ENCODE peak calls at places on chromosomes 13 and 19, in eight cellular contexts. X is Panc1, R is upper lobe of left lung, Q is GM12878, O is HCT116, C is K562, T is HepG2, A is GM23338. H is an unnamed sample.

GRCh38 chr13:59531571-59532091 is 632.1 kb downstream of the DIAPH3 start:
- ATAC-seq in X (no peak), C (peak), T (peak), O (no peak), Q (no peak), R (peak), A (peak), H (peak)

GRCh38 chr13:113794764-113795173 is 35.7 kb downstream of the TMEM255B start:
- ATAC-seq in A (no peak), T (no peak), R (no peak), X (no peak), Q (no peak), C (no peak), O (no peak), H (no peak)

GRCh38 chr13:52832268-52832667 is 16.2 kb downstream of the PCDH8 start:
- ATAC-seq in O (no peak), C (no peak), X (no peak), Q (no peak), A (peak), R (no peak), T (no peak), H (no peak)

GRCh38 chr19:34225659-34226015 is 28.7 kb upstream of the GARRE1 start:
- ATAC-seq in A (no peak), X (peak), R (no peak), C (no peak), Q (no peak), O (no peak), T (no peak), H (no peak)

GRCh38 chr19:38850231-38850975 is 617 bp upstream of the HNRNPL start:
- ATAC-seq in X (peak), O (peak), A (peak), C (peak), R (peak), T (peak), Q (peak), H (peak)

GRCh38 chr13:39909634-39910033 is 254.2 kb downstream of the COG6 start:
- ATAC-seq in R (no peak), X (no peak), C (no peak), A (no peak), O (no peak), T (no peak), Q (no peak), H (no peak)

GRCh38 chr13:41383400-41383799 is 72.3 kb downstream of the NAA16 start:
- ATAC-seq in R (peak), Q (no peak), T (no peak), O (no peak), A (no peak), X (no peak), C (no peak), H (no peak)

GRCh38 chr19:295687-296370 is 4.6 kb upstream of the PLPP2 start:
- ATAC-seq in R (no peak), X (no peak), Q (no peak), O (no peak), C (no peak), T (peak), A (peak), H (peak)

GRCh38 chr13:59846845-59847620 is 316.7 kb downstream of the DIAPH3 start:
- ATAC-seq in C (no peak), X (no peak), T (no peak), R (no peak), A (peak), O (no peak), Q (no peak), H (no peak)

GRCh38 chr19:5292843-5293606 is 47.6 kb downstream of the PTPRS start:
- ATAC-seq in C (peak), X (peak), T (peak), Q (peak), O (peak), R (peak), A (peak), H (peak)

GRCh38 chr13:22086593-22086992 is 415.7 kb downstream of the FGF9 start:
- ATAC-seq in A (no peak), Q (no peak), R (no peak), C (no peak), O (no peak), T (no peak), X (no peak), H (no peak)

GRCh38 chr13:69935043-69935442 is 172.6 kb upstream of the ATXN8OS start:
- ATAC-seq in Q (peak), X (no peak), T (no peak), C (no peak), A (no peak), O (peak), R (no peak), H (no peak)

GRCh38 chr13:46134961-46135522 is 30.2 kb upstream of the CPB2 start:
- ATAC-seq in X (no peak), C (peak), O (peak), R (peak), A (peak), Q (peak), T (peak), H (no peak)
- TF ChIP-seq POLR2AphosphoS5 in X (no peak), C (no peak), O (no peak), R (peak), A (no peak), Q (peak), T (no peak), H (no peak)

DNA sequence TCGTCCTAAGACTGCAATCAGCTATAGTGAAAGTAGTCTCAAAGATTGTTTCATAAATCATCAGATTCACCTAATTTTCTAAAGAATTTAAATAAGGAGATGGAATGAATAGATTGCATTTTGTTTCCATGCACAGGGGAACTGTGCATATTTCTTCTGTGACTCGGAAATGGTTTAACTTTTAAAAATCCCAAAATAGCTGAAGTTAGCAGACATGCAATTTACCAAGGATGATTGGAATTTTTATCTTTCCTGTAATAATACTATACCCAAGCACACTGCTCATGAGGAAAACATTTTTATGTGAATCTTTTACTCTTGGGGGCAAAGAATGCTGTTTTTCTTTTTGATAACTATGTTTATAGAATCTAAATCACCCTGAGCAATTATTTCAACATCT is 15.0 kb upstream of the LMO7 start:
- ATAC-seq in O (no peak), C (no peak), R (no peak), X (no peak), T (no peak), A (no peak), Q (no peak), H (no peak)
- TF ChIP-seq POLR2AphosphoS5 in O (no peak), C (no peak), R (no peak), X (no peak), T (no peak), A (no peak), Q (no peak), H (no peak)

GRCh38 chr13:102845630-102846260 is at the start of gene ERCC5:
- ATAC-seq in R (peak), O (peak), C (peak), Q (peak), T (peak), X (peak), A (peak), H (peak)
- TF ChIP-seq POLR2AphosphoS5 in R (peak), O (peak), C (peak), Q (peak), T (peak), X (peak), A (peak), H (peak)

DNA sequence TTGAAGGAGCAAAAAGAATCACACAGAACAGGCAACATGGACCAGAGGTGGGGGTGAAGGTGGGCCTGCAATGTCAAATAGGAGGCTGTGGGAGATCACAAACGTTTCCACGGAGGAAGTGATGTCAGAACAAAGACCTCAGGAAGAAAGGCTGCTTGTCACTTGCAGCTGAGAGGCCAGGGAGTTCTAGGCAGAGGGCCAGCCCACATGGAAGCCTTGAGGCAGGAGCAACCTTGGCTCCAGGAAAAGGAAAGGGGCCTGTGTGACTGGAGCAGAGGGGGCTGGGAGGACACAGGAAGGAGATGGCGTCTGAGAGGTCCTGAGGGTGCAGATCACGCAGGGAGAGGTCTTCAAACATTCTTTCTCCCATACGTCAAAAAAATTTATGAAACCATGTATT is 16.3 kb downstream of the ZNF160 start:
- ATAC-seq in A (no peak), O (no peak), C (no peak), R (no peak), Q (no peak), T (no peak), X (no peak), H (peak)
- TF ChIP-seq POLR2AphosphoS5 in A (no peak), O (no peak), C (no peak), R (peak), Q (no peak), T (no peak), X (no peak), H (no peak)

GRCh38 chr19:8698433-8699063 is at the start of gene ACTL9:
- ATAC-seq in Q (no peak), A (no peak), X (no peak), O (no peak), R (no peak), C (no peak), T (no peak), H (no peak)

GRCh38 chr19:8697671-8698432 is 743 bp downstream of the ACTL9 start:
- ATAC-seq in O (peak), R (no peak), C (peak), Q (no peak), X (no peak), T (no peak), A (no peak), H (no peak)

GRCh38 chr19:8695911-8696310 is 2.7 kb downstream of the ACTL9 start:
- ATAC-seq in O (no peak), C (no peak), X (no peak), A (no peak), Q (no peak), T (no peak), R (no peak), H (no peak)

GRCh38 chr19:8695501-8695900 is 3.1 kb downstream of the ACTL9 start:
- ATAC-seq in T (no peak), R (no peak), O (no peak), Q (no peak), X (no peak), C (no peak), A (no peak), H (no peak)

DNA sequence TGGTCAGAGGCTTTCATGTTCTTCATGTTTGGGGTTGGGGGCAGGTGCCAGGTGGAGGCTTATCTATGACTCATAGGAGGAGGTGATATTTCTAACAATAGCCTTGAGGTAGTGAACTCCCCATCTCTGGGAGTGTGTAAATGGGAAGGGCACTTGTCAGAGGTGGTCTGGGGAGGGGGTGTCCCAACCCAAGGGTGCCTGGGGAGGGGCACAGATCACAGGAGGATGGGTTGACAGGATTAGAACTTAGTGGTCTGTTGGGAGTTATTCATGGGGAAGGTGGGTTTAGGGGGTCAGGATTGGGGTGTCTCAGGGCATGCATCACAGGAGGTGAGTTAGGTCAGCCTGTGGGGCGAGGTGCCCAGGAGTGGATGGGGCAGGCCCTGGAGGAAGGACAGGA is 1.6 kb downstream of the ACTL9 start:
- ATAC-seq in C (no peak), X (no peak), O (no peak), R (no peak), Q (no peak), A (no peak), T (no peak), H (no peak)
- TF ChIP-seq POLR2AphosphoS5 in C (no peak), X (no peak), O (no peak), R (no peak), Q (no peak), A (no peak), T (no peak), H (no peak)

GRCh38 chr13:50081106-50081898 is 66.1 kb downstream of the KCNRG start:
- ATAC-seq in X (peak), Q (peak), A (peak), O (peak), R (peak), C (peak), T (peak), H (peak)
- TF ChIP-seq POLR2AphosphoS5 in X (no peak), Q (peak), A (no peak), O (peak), R (peak), C (peak), T (no peak), H (no peak)